ENCODE peak calls at places on chromosome 4, in nine cellular contexts. R is T-helper 2 cell; S is activated CD8-positive, alpha-beta memory T cell treated with anti-CD3 and anti-CD28 coated beads, Interleukin-2, amount 50 U/mL, for 4 hours; Q is heart left ventricle; P is psoas muscle; G is HFF-Myc; L is ecto neural progenitor cell; X is neural progenitor cell; O is dorsolateral prefrontal cortex. F is an unnamed sample.

GRCh38 chr4:3340703-3341088 is 47.9 kb downstream of the RGS12 start:
- DNase-seq in R (no peak), S (no peak), Q (no peak), P (peak), G (no peak), L (no peak), X (no peak), O (no peak), F (no peak)

GRCh38 chr4:177125656-177126055 is 184.0 kb upstream of the NEIL3 start:
- DNase-seq in R (no peak), S (no peak), Q (no peak), P (no peak), G (no peak), L (no peak), X (no peak), O (no peak), F (no peak)

GRCh38 chr4:184930026-184930425 is 88.3 kb upstream of the HELT start:
- DNase-seq in R (no peak), S (no peak), Q (no peak), P (no peak), G (no peak), L (no peak), X (no peak), O (no peak), F (no peak)

GRCh38 chr4:40722576-40723161 is 27.1 kb upstream of the NSUN7 start:
- DNase-seq in R (no peak), S (no peak), Q (peak), P (no peak), G (no peak), L (no peak), X (no peak), O (no peak), F (no peak)

GRCh38 chr4:7698586-7698985 is 241.1 kb downstream of the AFAP1 start:
- DNase-seq in R (no peak), S (no peak), Q (no peak), P (no peak), G (no peak), L (no peak), X (peak), O (no peak), F (peak)

GRCh38 chr4:13920901-13921300 is 293.4 kb upstream of the BOD1L1 start:
- DNase-seq in R (no peak), S (no peak), Q (peak), P (no peak), G (peak), L (no peak), X (no peak), O (no peak), F (no peak)

GRCh38 chr4:98932539-98932938 is 3.6 kb upstream of the EIF4E start:
- DNase-seq in R (no peak), S (no peak), Q (no peak), P (no peak), G (no peak), L (no peak), X (no peak), O (no peak), F (no peak)

GRCh38 chr4:1772869-1773538 is 20.1 kb upstream of the FGFR3 start:
- DNase-seq in R (no peak), S (no peak), Q (no peak), P (no peak), G (no peak), L (no peak), X (no peak), O (no peak), F (no peak)

GRCh38 chr4:23237771-23238170 is 545.0 kb downstream of the GBA3 start:
- DNase-seq in R (no peak), S (no peak), Q (peak), P (peak), G (no peak), L (no peak), X (no peak), O (no peak), F (no peak)

F was measured in nephron progenitor cell.